ENCODE peak calls at places on chromosome 15, in eight cellular contexts. I, L, X, U, O, W, N and F are unnamed samples.

GRCh38 chr15:32956006-32956405 is 238.2 kb downstream of the GREM1 start:
- DNase-seq in N (peak), U (peak), X (peak), I (peak), W (peak), O (peak), L (peak), F (peak)

GRCh38 chr15:68271854-68272471 is 5.6 kb upstream of the FEM1B start:
- DNase-seq in U (peak), O (no peak), X (peak), I (peak), L (peak), N (peak), W (peak), F (no peak)

GRCh38 chr15:31272558-31273257 is 53.9 kb upstream of the KLF13 start:
- DNase-seq in U (no peak), I (no peak), N (no peak), L (no peak), W (peak), X (no peak), O (no peak), F (no peak)

GRCh38 chr15:29233566-29233965 is 36.1 kb downstream of the NSMCE3 start:
- DNase-seq in N (no peak), X (no peak), U (no peak), W (no peak), O (no peak), L (no peak), I (no peak), F (no peak)

GRCh38 chr15:65550681-65551098 is 20.4 kb downstream of the HACD3 start:
- DNase-seq in N (no peak), U (no peak), L (no peak), W (no peak), I (peak), X (no peak), O (peak), F (no peak)

GRCh38 chr15:52858388-52859176 is 68.4 kb upstream of the ONECUT1 start:
- DNase-seq in N (peak), L (no peak), X (no peak), U (no peak), W (no peak), I (no peak), O (no peak), F (no peak)

GRCh38 chr15:75203017-75203907 is 1.6 kb downstream of the C15orf39 start:
- DNase-seq in U (no peak), W (peak), O (no peak), X (peak), N (peak), L (peak), I (peak), F (no peak)

GRCh38 chr15:35256555-35256954 is 171.5 kb upstream of the NANOGP8 start:
- DNase-seq in W (no peak), U (no peak), L (no peak), I (no peak), X (peak), O (no peak), N (no peak), F (no peak)

GRCh38 chr15:81108427-81108826 is 25.6 kb upstream of the CFAP161 start:
- DNase-seq in L (no peak), X (no peak), U (no peak), O (no peak), N (peak), I (no peak), W (peak), F (no peak)

GRCh38 chr15:86125775-86126174 is 46.1 kb downstream of the AGBL1 start:
- DNase-seq in U (no peak), X (no peak), I (no peak), O (no peak), W (no peak), L (no peak), N (no peak), F (no peak)

GRCh38 chr15:96135166-96136093 is 195.1 kb upstream of the NR2F2 start:
- DNase-seq in L (no peak), W (no peak), X (no peak), N (no peak), O (no peak), I (no peak), U (no peak), F (no peak)

GRCh38 chr15:75073197-75073596 is 49.8 kb downstream of the PPCDC start:
- DNase-seq in X (no peak), W (no peak), I (no peak), L (no peak), U (no peak), O (no peak), N (no peak), F (no peak)

GRCh38 chr15:32979710-32980109 is 214.8 kb downstream of the FMN1 start:
- DNase-seq in O (peak), W (no peak), U (no peak), L (no peak), N (peak), I (peak), X (no peak), F (peak)

GRCh38 chr15:64634020-64634419 is 141.4 kb downstream of the RBPMS2 start:
- DNase-seq in L (no peak), W (no peak), O (peak), U (peak), N (peak), X (no peak), I (no peak), F (no peak)

GRCh38 chr15:55290361-55291057 is 896 bp upstream of the RAB27A start:
- DNase-seq in L (peak), U (peak), W (peak), X (peak), N (peak), I (peak), O (peak), F (no peak)

GRCh38 chr15:44289352-44289790 is 852 bp downstream of the GOLM2 start:
- DNase-seq in I (no peak), U (no peak), X (no peak), W (no peak), O (no peak), N (no peak), L (no peak), F (no peak)

GRCh38 chr15:67133738-67134576 is 68.6 kb downstream of the SMAD3 start:
- DNase-seq in X (no peak), U (no peak), N (peak), I (peak), L (peak), O (peak), W (no peak), F (no peak)

GRCh38 chr15:56428821-56429458 is 36.0 kb downstream of the MNS1 start:
- DNase-seq in N (peak), X (peak), W (peak), O (peak), U (peak), I (peak), L (peak), F (peak)

GRCh38 chr15:78456391-78456790 is 18.4 kb downstream of the IREB2 start:
- DNase-seq in U (no peak), I (no peak), N (no peak), X (no peak), O (no peak), W (no peak), L (no peak), F (no peak)
- TF ChIP-seq CTCF in U (no peak), I (no peak), N (no peak), X (no peak), O (no peak), W (no peak), L (no peak), F (no peak)

GRCh38 chr15:62021991-62022600 is 38.2 kb downstream of the VPS13C start:
- DNase-seq in X (peak), I (no peak), U (peak), O (no peak), L (no peak), N (peak), W (no peak), F (no peak)
- TF ChIP-seq CTCF in X (peak), I (peak), U (peak), O (peak), L (peak), N (peak), W (peak), F (peak)

DNA sequence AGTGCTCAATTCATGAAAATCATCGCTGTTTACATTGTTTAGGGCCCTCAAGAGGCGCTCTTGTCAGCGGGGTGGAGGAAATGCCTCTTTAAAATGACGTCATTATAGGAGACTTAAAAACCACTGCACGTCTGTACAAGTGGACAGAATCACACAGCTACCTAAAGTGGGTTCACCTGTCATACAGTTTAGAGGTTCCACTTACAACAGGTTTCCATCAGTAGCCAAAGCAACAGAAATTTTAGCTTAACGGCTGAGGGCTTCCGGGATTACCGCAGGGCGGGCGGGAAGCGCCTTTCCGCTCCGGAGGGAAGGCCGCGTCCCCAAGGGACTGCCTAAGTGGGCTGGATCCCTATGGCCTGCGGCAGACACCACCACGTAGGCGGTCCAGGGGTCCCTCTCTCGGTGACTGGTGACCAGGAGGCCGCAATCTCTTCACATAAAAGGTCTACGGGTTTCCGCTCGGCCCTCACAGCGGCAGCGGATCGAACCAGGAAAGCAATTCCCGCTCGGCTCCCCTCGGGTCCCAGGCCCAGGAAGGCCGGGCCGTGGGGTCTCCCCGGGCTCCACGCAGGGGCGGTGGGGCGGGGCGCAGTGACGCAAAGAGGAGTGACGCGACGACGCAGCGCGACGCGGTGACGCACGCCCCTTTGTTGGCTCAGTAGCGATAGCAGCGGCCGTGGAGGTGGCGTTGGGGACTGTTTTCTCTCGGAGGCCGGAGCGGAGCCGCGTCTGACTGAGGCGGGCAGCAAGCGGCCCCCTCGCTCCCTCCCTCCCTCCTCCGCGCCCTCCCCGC is at the start of gene ARIH1:
- DNase-seq in O (peak), N (peak), U (peak), I (peak), L (peak), W (peak), X (peak), F (peak)
- TF ChIP-seq CTCF in O (peak), N (peak), U (peak), I (peak), L (peak), W (peak), X (peak), F (peak)

GRCh38 chr15:83658406-83658805 is 4.5 kb downstream of the ADAMTSL3 start:
- DNase-seq in U (no peak), N (no peak), I (no peak), L (no peak), O (no peak), W (no peak), X (no peak), F (no peak)

GRCh38 chr15:83659011-83659811 is 5.3 kb downstream of the ADAMTSL3 start:
- DNase-seq in U (peak), N (no peak), W (no peak), I (no peak), L (no peak), O (no peak), X (no peak), F (no peak)

GRCh38 chr15:83656943-83657528 is 3.1 kb downstream of the ADAMTSL3 start:
- DNase-seq in U (peak), I (no peak), X (no peak), W (no peak), L (no peak), N (no peak), O (no peak), F (no peak)

GRCh38 chr15:83656192-83656591 is 2.3 kb downstream of the ADAMTSL3 start:
- DNase-seq in L (no peak), U (peak), N (no peak), O (no peak), I (no peak), X (no peak), W (no peak), F (no peak)

DNA sequence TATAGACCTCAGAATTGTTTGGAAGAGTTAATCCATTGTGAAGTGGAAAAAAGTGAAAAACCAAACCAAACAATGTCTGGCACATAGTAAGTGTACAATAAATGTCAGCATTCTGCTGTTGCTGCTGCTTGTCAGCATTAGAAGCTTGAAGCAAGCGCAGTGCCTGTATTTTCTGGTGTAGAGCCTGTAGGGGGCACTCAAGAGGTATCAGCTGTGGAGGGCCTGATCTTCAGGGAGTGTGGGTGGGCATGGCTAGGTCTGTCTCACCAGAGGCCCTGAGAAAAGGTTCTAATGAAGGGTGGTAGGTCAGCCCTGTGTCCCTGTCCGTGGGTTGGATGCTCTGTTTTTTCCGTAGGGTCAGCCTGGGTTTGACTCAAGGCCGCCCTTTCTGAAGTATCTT is 3.6 kb downstream of the ADAMTSL3 start:
- DNase-seq in L (no peak), X (no peak), I (no peak), O (no peak), U (no peak), N (peak), W (no peak), F (no peak)
- TF ChIP-seq CTCF in L (peak), X (no peak), I (peak), O (no peak), U (peak), N (peak), W (peak), F (no peak)

DNA sequence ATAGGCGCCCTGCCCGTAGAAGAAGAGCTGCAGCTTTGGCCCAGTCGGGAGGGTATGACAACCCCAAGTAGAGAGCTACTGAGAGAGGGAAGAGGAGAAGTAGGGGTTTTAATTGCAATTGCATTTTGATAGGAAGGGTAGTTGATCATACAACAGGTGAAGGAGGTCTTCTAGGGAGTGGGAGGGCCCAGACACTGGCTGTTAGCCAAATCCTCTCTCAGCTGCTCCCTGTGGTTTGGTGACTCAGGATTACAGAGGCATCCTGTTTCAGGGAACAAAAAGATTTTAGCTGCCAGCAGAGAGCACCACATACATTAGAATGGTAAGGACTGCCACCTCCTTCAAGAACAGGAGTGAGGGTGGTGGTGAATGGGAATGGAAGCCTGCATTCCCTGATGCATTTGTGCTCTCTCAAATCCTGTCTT is 408.9 kb upstream of the THBS1 start:
- DNase-seq in O (peak), U (peak), W (peak), I (peak), N (peak), X (peak), L (peak), F (peak)
- TF ChIP-seq CTCF in O (peak), U (peak), W (peak), I (peak), N (peak), X (peak), L (peak), F (peak)

GRCh38 chr15:49521802-49522201 is 98.8 kb downstream of the FGF7 start:
- DNase-seq in I (peak), L (no peak), X (peak), O (no peak), W (no peak), N (no peak), U (peak), F (no peak)
- TF ChIP-seq CTCF in I (peak), L (no peak), X (no peak), O (peak), W (no peak), N (no peak), U (peak), F (peak)

DNA sequence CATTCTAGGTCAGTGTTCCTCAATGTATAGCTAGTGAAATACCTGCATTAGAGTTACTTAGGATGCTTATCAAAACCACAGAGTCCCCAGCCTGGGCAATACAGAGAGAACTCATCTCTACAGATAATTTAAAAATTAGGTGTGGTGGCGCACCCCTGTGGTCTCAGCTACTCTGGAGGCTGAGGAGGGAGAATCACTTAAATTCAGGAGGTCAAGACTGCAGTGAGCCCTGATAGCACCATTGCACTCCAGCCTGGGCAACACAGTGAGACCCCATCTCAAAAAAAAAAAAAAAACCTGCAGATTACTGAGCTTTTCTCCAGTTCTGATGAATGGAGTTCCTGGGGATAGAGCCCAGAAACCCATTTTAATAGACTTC is 10.1 kb upstream of the MINDY2 start:
- DNase-seq in W (no peak), L (no peak), I (no peak), O (no peak), N (no peak), U (no peak), X (no peak), F (no peak)
- TF ChIP-seq CTCF in W (no peak), L (no peak), I (no peak), O (no peak), N (no peak), U (peak), X (no peak), F (no peak)

DNA sequence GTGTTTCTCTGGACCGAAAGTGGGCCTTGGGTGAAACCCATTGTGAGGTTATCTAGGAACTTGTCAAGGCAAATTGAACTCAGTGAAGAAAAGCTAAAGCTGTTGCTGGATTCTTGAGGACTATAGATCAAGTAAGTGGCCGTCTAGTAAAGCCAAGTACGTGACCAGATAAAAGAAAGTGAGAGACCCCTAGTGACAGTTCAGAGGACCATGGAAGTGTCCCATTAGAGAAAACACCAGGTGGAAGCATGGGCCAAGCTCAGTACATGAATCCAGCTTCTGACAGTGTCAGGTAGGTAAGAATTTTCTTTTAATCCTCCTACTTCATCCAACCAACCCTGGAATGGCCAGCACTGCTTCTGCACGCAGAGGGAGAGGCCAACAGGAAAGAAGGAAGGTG is 349.3 kb upstream of the RGMA start:
- DNase-seq in O (no peak), W (no peak), N (no peak), U (no peak), X (no peak), I (no peak), L (no peak), F (no peak)
- TF ChIP-seq CTCF in O (no peak), W (no peak), N (no peak), U (peak), X (no peak), I (no peak), L (no peak), F (no peak)

GRCh38 chr15:62068787-62069170 is 2.0 kb downstream of the C2CD4A start:
- DNase-seq in X (peak), L (no peak), O (no peak), W (peak), U (no peak), N (no peak), I (peak), F (no peak)
- TF ChIP-seq CTCF in X (no peak), L (no peak), O (peak), W (no peak), U (no peak), N (no peak), I (no peak), F (no peak)